ENCODE peak calls at places on chromosomes 7 and 10, in ten cellular contexts. H is epithelial cell of prostate; Q is heart left ventricle; T is ELF-1; G is AG04449; D is HuH-7; R is anterior cingulate cortex; K is CD4-positive, alpha-beta memory T cell; E is NCI-H524 treated with DMSO at 0.1 percent for 48 hours; M is H7. Z is an unnamed sample.

GRCh38 chr10:102935939-102936605 is 18.0 kb downstream of the CNNM2 start:
- DNase-seq in H (no peak), Q (no peak), T (no peak), G (no peak), D (no peak), R (no peak), K (no peak), E (no peak), M (no peak), Z (no peak)

GRCh38 chr10:50618624-50619023 is 5.1 kb downstream of the SGMS1 start:
- DNase-seq in H (peak; percentile 48), Q (no peak), T (no peak), G (no peak), D (no peak), R (no peak), K (no peak), E (no peak), M (no peak), Z (no peak)

GRCh38 chr7:16465469-16466086 is at the start of gene SOSTDC1:
- DNase-seq in H (peak; percentile 5), Q (no peak), T (peak; percentile 41), G (no peak), D (peak; percentile 47), R (no peak), K (no peak), E (no peak), M (peak; percentile 10), Z (no peak)

GRCh38 chr10:132785433-132786278 is at the start of gene NKX6-2:
- DNase-seq in H (no peak), Q (no peak), T (no peak), G (no peak), D (no peak), R (no peak), K (no peak), E (no peak), M (peak; percentile 91), Z (peak; percentile 64)

GRCh38 chr7:157250605-157251228 is 86.1 kb upstream of the DNAJB6 start:
- DNase-seq in H (no peak), Q (no peak), T (peak; percentile 65), G (no peak), D (peak; percentile 64), R (peak; percentile 2), K (peak; percentile 50), E (no peak), M (peak; percentile 76), Z (no peak)

GRCh38 chr7:110994028-110994967 is 96.6 kb upstream of the LRRN3 start:
- DNase-seq in H (no peak), Q (no peak), T (no peak), G (no peak), D (no peak), R (no peak), K (no peak), E (no peak), M (no peak), Z (no peak)

GRCh38 chr7:64628192-64628591 is 37.7 kb upstream of the ZNF107 start:
- DNase-seq in H (peak; percentile 73), Q (no peak), T (no peak), G (no peak), D (no peak), R (no peak), K (no peak), E (no peak), M (no peak), Z (no peak)

GRCh38 chr7:100162874-100163533 is 4.5 kb upstream of the TRAPPC14 start:
- DNase-seq in H (peak; percentile 40), Q (no peak), T (peak; percentile 77), G (no peak), D (no peak), R (no peak), K (no peak), E (no peak), M (peak; percentile 39), Z (no peak)

GRCh38 chr7:101645951-101646350 is 16.9 kb upstream of the MYL10 start:
- DNase-seq in H (no peak), Q (no peak), T (no peak), G (no peak), D (no peak), R (no peak), K (no peak), E (no peak), M (peak; percentile 64), Z (no peak)

GRCh38 chr10:63064706-63065105 is 68.4 kb upstream of the NRBF2 start:
- DNase-seq in H (peak; percentile 44), Q (no peak), T (no peak), G (no peak), D (no peak), R (no peak), K (no peak), E (no peak), M (no peak), Z (no peak)

GRCh38 chr7:153193144-153193595 is 433.6 kb downstream of the ACTR3B start:
- DNase-seq in H (no peak), Q (no peak), T (peak; percentile 77), G (no peak), D (peak; percentile 69), R (peak; percentile 15), K (no peak), E (no peak), M (peak; percentile 81), Z (no peak)

GRCh38 chr10:79014796-79015195 is 54.0 kb upstream of the ZMIZ1 start:
- DNase-seq in H (no peak), Q (no peak), T (no peak), G (no peak), D (no peak), R (peak; percentile 42), K (no peak), E (no peak), M (no peak), Z (no peak)

GRCh38 chr10:30751678-30752331 is 122.3 kb upstream of the LYZL2 start:
- DNase-seq in H (no peak), Q (peak; percentile 69), T (peak; percentile 50), G (no peak), D (no peak), R (peak; percentile 78), K (peak; percentile 49), E (no peak), M (peak; percentile 84), Z (peak; percentile 86)

GRCh38 chr7:127968547-127968946 is 62.7 kb downstream of the LRRC4 start:
- DNase-seq in H (no peak), Q (no peak), T (no peak), G (no peak), D (no peak), R (no peak), K (no peak), E (no peak), M (no peak), Z (no peak)

GRCh38 chr10:62805139-62806092 is 896 bp downstream of the ADO start:
- DNase-seq in H (no peak), Q (peak; percentile 49), T (peak; percentile 76), G (no peak), D (peak; percentile 31), R (peak; percentile 53), K (peak; percentile 67), E (no peak), M (peak; percentile 73), Z (no peak)

GRCh38 chr10:119811122-119811521 is 61.5 kb downstream of the MCMBP start:
- DNase-seq in H (no peak), Q (no peak), T (no peak), G (no peak), D (no peak), R (no peak), K (no peak), E (no peak), M (no peak), Z (no peak)

GRCh38 chr7:135317676-135318326 is 84.2 kb downstream of the STRA8 start:
- DNase-seq in H (no peak), Q (no peak), T (no peak), G (no peak), D (no peak), R (no peak), K (no peak), E (no peak), M (peak; percentile 59), Z (no peak)

GRCh38 chr7:155963356-155963755 is 151.1 kb upstream of the SHH start:
- DNase-seq in H (no peak), Q (no peak), T (no peak), G (no peak), D (no peak), R (no peak), K (no peak), E (no peak), M (no peak), Z (no peak)

GRCh38 chr7:37352974-37353948 is 95.4 kb downstream of the ELMO1 start:
- DNase-seq in H (no peak), Q (no peak), T (peak; percentile 60), G (no peak), D (peak; percentile 12), R (no peak), K (peak; percentile 91), E (peak; percentile 1), M (peak; percentile 58), Z (no peak)

GRCh38 chr10:132722391-132722790 is 63.6 kb downstream of the NKX6-2 start:
- DNase-seq in H (no peak), Q (no peak), T (no peak), G (no peak), D (no peak), R (no peak), K (no peak), E (peak; percentile 7), M (peak; percentile 70), Z (no peak)

GRCh38 chr7:11437987-11438386 is 394.0 kb downstream of the THSD7A start:
- DNase-seq in H (no peak), Q (no peak), T (no peak), G (no peak), D (peak; percentile 22), R (no peak), K (no peak), E (no peak), M (no peak), Z (no peak)

GRCh38 chr10:113381906-113382562 is 170.8 kb upstream of the HABP2 start:
- DNase-seq in H (no peak), Q (peak; percentile 25), T (no peak), G (peak; percentile 23), D (no peak), R (no peak), K (no peak), E (no peak), M (no peak), Z (no peak)

GRCh38 chr7:91351374-91351773 is 87.1 kb downstream of the FZD1 start:
- DNase-seq in H (peak; percentile 31), Q (no peak), T (no peak), G (no peak), D (no peak), R (no peak), K (no peak), E (no peak), M (no peak), Z (peak; percentile 42)

GRCh38 chr7:44629825-44630580 is 23.6 kb downstream of the OGDH start:
- DNase-seq in H (no peak), Q (no peak), T (no peak), G (no peak), D (no peak), R (no peak), K (no peak), E (peak; percentile 2), M (no peak), Z (no peak)

GRCh38 chr7:38329340-38329739 is 55.9 kb upstream of the TARP start:
- DNase-seq in H (no peak), Q (no peak), T (no peak), G (no peak), D (no peak), R (no peak), K (no peak), E (no peak), M (no peak), Z (no peak)

GRCh38 chr7:33186187-33186586 is 56.8 kb downstream of the BBS9 start:
- DNase-seq in H (no peak), Q (no peak), T (peak; percentile 15), G (peak; percentile 38), D (no peak), R (no peak), K (no peak), E (no peak), M (peak; percentile 60), Z (no peak)

GRCh38 chr10:47051741-47052238 is 140.6 kb downstream of the PTPN20 start:
- DNase-seq in H (no peak), Q (peak; percentile 7), T (no peak), G (no peak), D (no peak), R (no peak), K (no peak), E (no peak), M (no peak), Z (no peak)